ENCODE peak calls at places on chromosome 21, in nine cellular contexts. Y is HEK293T; O is heart right ventricle; B is posterior cingulate gyrus; H is stimulated activated CD8-positive, alpha-beta memory T cell treated with anti-CD3 and anti-CD28 coated beads, Interleukin-7, amount 100 ng/mL, for 1 hour; W is osteocyte; E is DMS153; R is 8988T; G is amygdala. I is an unnamed sample.

GRCh38 chr21:46112731-46113215 is 14.9 kb downstream of the COL6A2 start:
- DNase-seq in Y (no peak), O (no peak), B (peak; percentile 52), H (no peak), W (peak; percentile 81), E (no peak), R (no peak), G (no peak), I (no peak)

GRCh38 chr21:33657124-33657842 is 15.0 kb downstream of the ITSN1 start:
- DNase-seq in Y (no peak), O (no peak), B (no peak), H (no peak), W (no peak), E (no peak), R (no peak), G (no peak), I (no peak)

GRCh38 chr21:41758550-41758949 is 8.3 kb downstream of the RIPK4 start:
- DNase-seq in Y (no peak), O (no peak), B (no peak), H (no peak), W (no peak), E (no peak), R (no peak), G (no peak), I (no peak)

GRCh38 chr21:15301014-15301413 is 236.2 kb upstream of the NRIP1 start:
- DNase-seq in Y (no peak), O (no peak), B (no peak), H (no peak), W (no peak), E (no peak), R (no peak), G (no peak), I (no peak)

GRCh38 chr21:29578306-29578705 is 279.6 kb downstream of the BACH1 start:
- DNase-seq in Y (no peak), O (no peak), B (no peak), H (no peak), W (no peak), E (no peak), R (no peak), G (no peak), I (no peak)

GRCh38 chr21:46048926-46049889 is 48.7 kb upstream of the COL6A2 start:
- DNase-seq in Y (no peak), O (peak; percentile 84), B (peak; percentile 91), H (no peak), W (peak; percentile 87), E (peak; percentile 22), R (no peak), G (no peak), I (no peak)

GRCh38 chr21:45377866-45378257 is 27.1 kb upstream of the COL18A1 start:
- DNase-seq in Y (no peak), O (no peak), B (peak; percentile 24), H (no peak), W (no peak), E (no peak), R (no peak), G (no peak), I (no peak)

GRCh38 chr21:20443558-20444155 is 554.6 kb upstream of the NCAM2 start:
- DNase-seq in Y (peak; percentile 17), O (no peak), B (no peak), H (no peak), W (no peak), E (no peak), R (no peak), G (no peak), I (no peak)

GRCh38 chr21:22892041-22892440 is 1893.8 kb downstream of the NCAM2 start:
- DNase-seq in Y (no peak), O (no peak), B (no peak), H (no peak), W (no peak), E (no peak), R (no peak), G (no peak), I (no peak)

GRCh38 chr21:21807598-21807903 is 809.3 kb downstream of the NCAM2 start:
- DNase-seq in Y (no peak), O (no peak), B (no peak), H (no peak), W (no peak), E (no peak), R (no peak), G (no peak), I (no peak)

GRCh38 chr21:45875416-45875760 is 106.2 kb upstream of the COL6A1 start:
- DNase-seq in Y (no peak), O (no peak), B (peak; percentile 80), H (no peak), W (no peak), E (no peak), R (no peak), G (no peak), I (no peak)

GRCh38 chr21:28761709-28762356 is 230.8 kb downstream of the LTN1 start:
- DNase-seq in Y (no peak), O (no peak), B (no peak), H (no peak), W (no peak), E (no peak), R (no peak), G (no peak), I (no peak)

GRCh38 chr21:44987301-44987885 is 47.6 kb downstream of the SLX9 start:
- DNase-seq in Y (no peak), O (peak; percentile 15), B (peak; percentile 62), H (no peak), W (no peak), E (no peak), R (no peak), G (no peak), I (no peak)

GRCh38 chr21:45371092-45371491 is 33.9 kb upstream of the COL18A1 start:
- DNase-seq in Y (no peak), O (peak; percentile 2), B (peak; percentile 50), H (no peak), W (no peak), E (no peak), R (no peak), G (no peak), I (no peak)

GRCh38 chr21:45405271-45405818 is 380 bp downstream of the COL18A1 start:
- DNase-seq in Y (peak; percentile 65), O (peak; percentile 75), B (peak; percentile 74), H (no peak), W (no peak), E (no peak), R (no peak), G (no peak), I (no peak)

GRCh38 chr21:33673473-33673872 is 31.2 kb downstream of the ITSN1 start:
- DNase-seq in Y (no peak), O (no peak), B (no peak), H (no peak), W (no peak), E (no peak), R (no peak), G (no peak), I (no peak)

GRCh38 chr21:45115141-45115540 is 40.8 kb downstream of the ADARB1 start:
- DNase-seq in Y (no peak), O (no peak), B (peak; percentile 28), H (no peak), W (no peak), E (no peak), R (no peak), G (no peak), I (no peak)

GRCh38 chr21:32073593-32073992 is 200.8 kb downstream of the HUNK start:
- DNase-seq in Y (no peak), O (no peak), B (peak; percentile 32), H (no peak), W (no peak), E (no peak), R (no peak), G (no peak), I (no peak)

I was measured in neural crest cell.